ENCODE peak calls at places on chromosome 7, in six cellular contexts. One of them, this sample, is unnamed.

GRCh38 chr7:36084485-36085091 is 68.5 kb upstream of the EEPD1 start:
- DNase-seq in H1: peak; percentile 23
- DNase-seq in A549: peak; percentile 72
- DNase-seq in WTC11: peak; percentile 70
- DNase-seq in endothelial cell of umbilical vein: no peak
- DNase-seq in K562: peak; percentile 42
- DNase-seq in this sample: peak; percentile 65

GRCh38 chr7:36487756-36488336 is 98.2 kb downstream of the ANLN start:
- DNase-seq in H1: no peak
- DNase-seq in A549: peak; percentile 71
- DNase-seq in WTC11: no peak
- DNase-seq in endothelial cell of umbilical vein: peak; percentile 70
- DNase-seq in K562: no peak
- DNase-seq in this sample: peak; percentile 39

GRCh38 chr7:155858521-155859061 is 46.3 kb upstream of the SHH start:
- DNase-seq in H1: no peak
- DNase-seq in A549: peak; percentile 77
- DNase-seq in WTC11: no peak
- DNase-seq in endothelial cell of umbilical vein: no peak
- DNase-seq in K562: no peak
- DNase-seq in this sample: no peak

GRCh38 chr7:33185786-33186185 is 56.4 kb downstream of the BBS9 start:
- DNase-seq in H1: no peak
- DNase-seq in A549: peak; percentile 62
- DNase-seq in WTC11: no peak
- DNase-seq in endothelial cell of umbilical vein: peak; percentile 63
- DNase-seq in K562: peak; percentile 37
- DNase-seq in this sample: peak; percentile 62

GRCh38 chr7:100885440-100886141 is 3.9 kb downstream of the UFSP1 start:
- DNase-seq in H1: no peak
- DNase-seq in A549: no peak
- DNase-seq in WTC11: no peak
- DNase-seq in endothelial cell of umbilical vein: no peak
- DNase-seq in K562: no peak
- DNase-seq in this sample: no peak

GRCh38 chr7:80879849-80880248 is 39.0 kb downstream of the SEMA3C start:
- DNase-seq in H1: no peak
- DNase-seq in A549: no peak
- DNase-seq in WTC11: no peak
- DNase-seq in endothelial cell of umbilical vein: no peak
- DNase-seq in K562: no peak
- DNase-seq in this sample: no peak

GRCh38 chr7:140509789-140510188 is 30.5 kb upstream of the MKRN1 start:
- DNase-seq in H1: no peak
- DNase-seq in A549: no peak
- DNase-seq in WTC11: no peak
- DNase-seq in endothelial cell of umbilical vein: no peak
- DNase-seq in K562: no peak
- DNase-seq in this sample: no peak

GRCh38 chr7:28607799-28608198 is 195.5 kb downstream of the CREB5 start:
- DNase-seq in H1: no peak
- DNase-seq in A549: no peak
- DNase-seq in WTC11: no peak
- DNase-seq in endothelial cell of umbilical vein: no peak
- DNase-seq in K562: no peak
- DNase-seq in this sample: no peak

GRCh38 chr7:151017953-151018420 is 6.3 kb downstream of the ATG9B start:
- DNase-seq in H1: no peak
- DNase-seq in A549: peak; percentile 55
- DNase-seq in WTC11: peak; percentile 95
- DNase-seq in endothelial cell of umbilical vein: peak; percentile 58
- DNase-seq in K562: peak; percentile 88
- DNase-seq in this sample: no peak

GRCh38 chr7:36119005-36119711 is 33.9 kb upstream of the EEPD1 start:
- DNase-seq in H1: no peak
- DNase-seq in A549: peak; percentile 78
- DNase-seq in WTC11: no peak
- DNase-seq in endothelial cell of umbilical vein: peak; percentile 22
- DNase-seq in K562: no peak
- DNase-seq in this sample: peak; percentile 73

GRCh38 chr7:1912472-1913289 is 242.6 kb downstream of the ELFN1 start:
- DNase-seq in H1: no peak
- DNase-seq in A549: no peak
- DNase-seq in WTC11: no peak
- DNase-seq in endothelial cell of umbilical vein: no peak
- DNase-seq in K562: no peak
- DNase-seq in this sample: no peak

GRCh38 chr7:29080803-29081202 is 65.5 kb downstream of the CPVL start:
- DNase-seq in H1: no peak
- DNase-seq in A549: no peak
- DNase-seq in WTC11: no peak
- DNase-seq in endothelial cell of umbilical vein: no peak
- DNase-seq in K562: no peak
- DNase-seq in this sample: no peak

DNA sequence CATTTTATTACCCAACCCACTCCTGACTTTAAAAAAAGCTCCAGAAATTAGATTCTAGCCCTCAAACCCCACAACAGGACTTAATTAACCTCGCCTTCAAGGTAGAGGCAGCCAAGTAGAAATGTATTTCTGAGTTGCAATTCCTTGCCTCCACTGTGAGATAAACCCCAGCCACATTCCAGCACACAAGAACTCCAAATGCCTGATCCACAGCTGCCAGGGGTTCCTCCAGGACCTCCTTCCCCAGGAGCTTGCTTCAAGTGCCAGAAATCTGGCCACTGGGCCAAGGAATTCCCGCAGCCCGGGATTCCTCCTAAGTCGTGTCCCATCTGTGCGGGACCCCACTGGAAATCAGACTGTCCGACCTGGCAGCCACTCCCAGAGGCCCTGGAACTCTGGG is 25.9 kb upstream of the ARL4A start:
- DNase-seq in H1: no peak
- DNase-seq in A549: no peak
- DNase-seq in WTC11: no peak
- DNase-seq in endothelial cell of umbilical vein: no peak
- DNase-seq in K562: no peak
- DNase-seq in this sample: no peak
- TF ChIP-seq JUN in H1: no peak
- TF ChIP-seq JUN in A549: no peak
- TF ChIP-seq JUN in WTC11: no peak
- TF ChIP-seq JUN in endothelial cell of umbilical vein: no peak
- TF ChIP-seq JUN in K562: no peak
- TF ChIP-seq JUN in this sample: no peak

DNA sequence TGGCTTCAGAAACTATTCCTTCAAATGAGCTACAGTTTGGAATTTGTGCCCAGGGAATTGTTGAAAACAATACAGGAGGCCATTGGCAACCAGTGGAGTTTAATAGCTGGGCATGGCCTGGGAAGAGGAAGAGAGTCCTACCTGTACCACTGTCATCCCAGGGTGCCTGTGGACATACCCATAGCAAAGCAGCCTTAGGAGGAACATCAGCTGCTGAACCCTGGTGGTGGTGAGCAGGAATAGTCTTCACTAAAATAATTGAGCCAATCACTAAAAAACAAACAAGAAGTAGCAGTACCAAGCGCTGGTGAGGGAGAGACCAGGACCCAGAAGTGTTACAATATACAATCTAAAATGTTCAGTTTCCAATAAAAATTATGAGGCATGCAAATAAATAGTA is 14.5 kb downstream of the IGFBP1 start:
- DNase-seq in H1: no peak
- DNase-seq in A549: no peak
- DNase-seq in WTC11: no peak
- DNase-seq in endothelial cell of umbilical vein: no peak
- DNase-seq in K562: no peak
- DNase-seq in this sample: peak; percentile 20
- TF ChIP-seq JUN in H1: no peak
- TF ChIP-seq JUN in A549: no peak
- TF ChIP-seq JUN in WTC11: no peak
- TF ChIP-seq JUN in endothelial cell of umbilical vein: no peak
- TF ChIP-seq JUN in K562: no peak
- TF ChIP-seq JUN in this sample: no peak

GRCh38 chr7:14639801-14640200 is 262.8 kb downstream of the DGKB start:
- DNase-seq in H1: no peak
- DNase-seq in A549: no peak
- DNase-seq in WTC11: no peak
- DNase-seq in endothelial cell of umbilical vein: no peak
- DNase-seq in K562: no peak
- DNase-seq in this sample: no peak

GRCh38 chr7:14639329-14639728 is 263.2 kb downstream of the DGKB start:
- DNase-seq in H1: no peak
- DNase-seq in A549: no peak
- DNase-seq in WTC11: no peak
- DNase-seq in endothelial cell of umbilical vein: no peak
- DNase-seq in K562: no peak
- DNase-seq in this sample: no peak

GRCh38 chr7:14635955-14636354 is 266.6 kb downstream of the DGKB start:
- DNase-seq in H1: no peak
- DNase-seq in A549: no peak
- DNase-seq in WTC11: no peak
- DNase-seq in endothelial cell of umbilical vein: no peak
- DNase-seq in K562: no peak
- DNase-seq in this sample: no peak

GRCh38 chr7:14637968-14638367 is 264.6 kb downstream of the DGKB start:
- DNase-seq in H1: no peak
- DNase-seq in A549: no peak
- DNase-seq in WTC11: no peak
- DNase-seq in endothelial cell of umbilical vein: no peak
- DNase-seq in K562: no peak
- DNase-seq in this sample: no peak
- TF ChIP-seq JUN in H1: no peak
- TF ChIP-seq JUN in A549: no peak
- TF ChIP-seq JUN in WTC11: no peak
- TF ChIP-seq JUN in endothelial cell of umbilical vein: no peak
- TF ChIP-seq JUN in K562: no peak
- TF ChIP-seq JUN in this sample: no peak

GRCh38 chr7:149196151-149196704 is 882 bp downstream of the ZNF282 start:
- DNase-seq in H1: no peak
- DNase-seq in A549: peak; percentile 18
- DNase-seq in WTC11: no peak
- DNase-seq in endothelial cell of umbilical vein: peak; percentile 49
- DNase-seq in K562: peak; percentile 53
- DNase-seq in this sample: no peak
- TF ChIP-seq JUN in H1: no peak
- TF ChIP-seq JUN in A549: no peak
- TF ChIP-seq JUN in WTC11: no peak
- TF ChIP-seq JUN in endothelial cell of umbilical vein: no peak
- TF ChIP-seq JUN in K562: no peak
- TF ChIP-seq JUN in this sample: no peak

GRCh38 chr7:84188811-84189405 is 5.7 kb downstream of the SEMA3A start:
- DNase-seq in H1: no peak
- DNase-seq in A549: peak; percentile 40
- DNase-seq in WTC11: no peak
- DNase-seq in endothelial cell of umbilical vein: peak; percentile 66
- DNase-seq in K562: no peak
- DNase-seq in this sample: peak; percentile 6
- TF ChIP-seq JUN in H1: no peak
- TF ChIP-seq JUN in A549: no peak
- TF ChIP-seq JUN in WTC11: no peak
- TF ChIP-seq JUN in endothelial cell of umbilical vein: no peak
- TF ChIP-seq JUN in K562: no peak
- TF ChIP-seq JUN in this sample: no peak

DNA sequence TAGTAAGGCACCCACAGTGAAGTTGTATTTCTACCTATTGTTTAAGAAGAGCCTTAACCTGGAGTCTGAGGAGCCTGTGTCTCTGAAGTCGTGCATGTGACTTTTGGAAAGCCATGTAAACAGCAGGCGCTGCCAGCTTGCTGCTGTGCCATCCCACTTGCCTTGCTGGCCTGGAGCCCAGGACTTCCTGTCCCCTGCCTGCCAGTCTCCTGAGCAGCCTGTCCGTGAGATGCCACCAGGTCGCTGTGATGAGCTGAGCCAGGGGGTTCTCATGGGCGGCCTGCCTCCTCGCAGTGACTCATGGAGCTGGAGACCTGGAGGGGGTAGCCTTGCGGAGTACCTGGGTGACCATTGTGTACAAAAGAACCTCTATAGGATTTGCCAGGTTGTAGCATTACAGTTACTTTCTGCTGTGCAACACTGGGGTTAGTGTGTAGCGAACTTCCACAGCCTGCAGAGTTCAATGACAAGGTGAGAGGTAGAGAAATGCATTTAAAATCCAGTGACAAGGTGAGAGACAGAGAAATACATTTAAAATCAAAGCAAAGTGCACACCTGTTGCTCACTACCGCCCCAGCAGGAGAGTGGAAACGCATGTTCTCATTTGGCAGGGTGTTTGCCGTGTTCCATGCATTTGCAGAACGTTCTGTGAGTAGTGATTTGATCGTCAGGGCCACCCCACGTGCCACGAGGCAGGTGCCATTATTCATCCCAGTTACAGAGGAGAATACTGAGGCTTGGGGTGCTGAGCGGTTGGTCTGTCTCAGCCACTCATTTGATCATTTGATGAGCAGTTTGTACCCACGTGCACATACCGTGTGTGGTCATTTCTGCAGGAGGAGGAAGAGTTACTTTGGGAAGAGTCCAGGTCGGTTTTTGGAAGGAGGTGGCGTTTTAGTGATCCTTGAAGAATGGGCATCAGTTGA is 36.6 kb upstream of the BHLHA15 start:
- DNase-seq in H1: no peak
- DNase-seq in A549: no peak
- DNase-seq in WTC11: no peak
- DNase-seq in endothelial cell of umbilical vein: no peak
- DNase-seq in K562: no peak
- DNase-seq in this sample: no peak
- TF ChIP-seq JUN in H1: no peak
- TF ChIP-seq JUN in A549: no peak
- TF ChIP-seq JUN in WTC11: no peak
- TF ChIP-seq JUN in endothelial cell of umbilical vein: no peak
- TF ChIP-seq JUN in K562: no peak
- TF ChIP-seq JUN in this sample: no peak

GRCh38 chr7:106111671-106112117 is 418 bp downstream of the SYPL1 start:
- DNase-seq in H1: no peak
- DNase-seq in A549: peak; percentile 78
- DNase-seq in WTC11: no peak
- DNase-seq in endothelial cell of umbilical vein: no peak
- DNase-seq in K562: peak; percentile 81
- DNase-seq in this sample: peak; percentile 10
- TF ChIP-seq JUN in H1: no peak
- TF ChIP-seq JUN in A549: no peak
- TF ChIP-seq JUN in WTC11: peak; percentile 69
- TF ChIP-seq JUN in endothelial cell of umbilical vein: no peak
- TF ChIP-seq JUN in K562: no peak
- TF ChIP-seq JUN in this sample: no peak